ENCODE peak calls at places on chromosome 5, in four cellular contexts. One of them, this sample, is unnamed.

GRCh38 chr5:83987513-83988292 is 267.0 kb upstream of the HAPLN1 start:
- DNase-seq in GM12892: no peak
- DNase-seq in brain microvascular endothelial cell: no peak
- DNase-seq in upper lobe of right lung: no peak
- DNase-seq in this sample: no peak

GRCh38 chr5:132006331-132007120 is 4.9 kb downstream of the ACSL6 start:
- DNase-seq in GM12892: no peak
- DNase-seq in upper lobe of right lung: peak; percentile 1
- DNase-seq in brain microvascular endothelial cell: no peak
- DNase-seq in this sample: no peak

GRCh38 chr5:128082551-128083032 is 974 bp upstream of the SLC12A2 start:
- DNase-seq in brain microvascular endothelial cell: no peak
- DNase-seq in GM12892: no peak
- DNase-seq in upper lobe of right lung: no peak
- DNase-seq in this sample: peak; percentile 60

GRCh38 chr5:180343110-180343845 is 9.9 kb downstream of the GFPT2 start:
- DNase-seq in brain microvascular endothelial cell: peak; percentile 73
- DNase-seq in GM12892: no peak
- DNase-seq in upper lobe of right lung: no peak
- DNase-seq in this sample: no peak

GRCh38 chr5:139651502-139651862 is 3.3 kb downstream of the CXXC5 start:
- DNase-seq in brain microvascular endothelial cell: no peak
- DNase-seq in GM12892: no peak
- DNase-seq in upper lobe of right lung: no peak
- DNase-seq in this sample: peak; percentile 54

GRCh38 chr5:172540099-172540870 is 86.0 kb upstream of the SH3PXD2B start:
- DNase-seq in GM12892: no peak
- DNase-seq in upper lobe of right lung: peak; percentile 15
- DNase-seq in brain microvascular endothelial cell: no peak
- DNase-seq in this sample: no peak

GRCh38 chr5:132754111-132754510 is 6.9 kb downstream of the CCNI2 start:
- DNase-seq in brain microvascular endothelial cell: no peak
- DNase-seq in upper lobe of right lung: no peak
- DNase-seq in GM12892: no peak
- DNase-seq in this sample: no peak

GRCh38 chr5:153883829-153884228 is 154.9 kb downstream of the FAM114A2 start:
- DNase-seq in upper lobe of right lung: no peak
- DNase-seq in brain microvascular endothelial cell: peak; percentile 51
- DNase-seq in GM12892: no peak
- DNase-seq in this sample: no peak

GRCh38 chr5:123344819-123345426 is 78.3 kb downstream of the CEP120 start:
- DNase-seq in brain microvascular endothelial cell: peak; percentile 31
- DNase-seq in upper lobe of right lung: no peak
- DNase-seq in GM12892: no peak
- DNase-seq in this sample: no peak

GRCh38 chr5:75414241-75414640 is 77.2 kb downstream of the HMGCR start:
- DNase-seq in GM12892: no peak
- DNase-seq in upper lobe of right lung: no peak
- DNase-seq in brain microvascular endothelial cell: no peak
- DNase-seq in this sample: no peak

GRCh38 chr5:10503997-10504761 is 59.7 kb upstream of the ANKRD33B start:
- DNase-seq in GM12892: no peak
- DNase-seq in upper lobe of right lung: no peak
- DNase-seq in brain microvascular endothelial cell: no peak
- DNase-seq in this sample: no peak

GRCh38 chr5:175246242-175246891 is 197.6 kb downstream of the DRD1 start:
- DNase-seq in GM12892: no peak
- DNase-seq in brain microvascular endothelial cell: peak; percentile 96
- DNase-seq in upper lobe of right lung: no peak
- DNase-seq in this sample: no peak

GRCh38 chr5:87020099-87020934 is 247.4 kb upstream of the RASA1 start:
- DNase-seq in upper lobe of right lung: no peak
- DNase-seq in GM12892: peak; percentile 23
- DNase-seq in brain microvascular endothelial cell: no peak
- DNase-seq in this sample: no peak

GRCh38 chr5:90293931-90294330 is 115.6 kb downstream of the CETN3 start:
- DNase-seq in upper lobe of right lung: no peak
- DNase-seq in GM12892: no peak
- DNase-seq in brain microvascular endothelial cell: peak; percentile 89
- DNase-seq in this sample: no peak

GRCh38 chr5:157076558-157076957 is 17.6 kb upstream of the HAVCR1 start:
- DNase-seq in upper lobe of right lung: no peak
- DNase-seq in brain microvascular endothelial cell: peak; percentile 29
- DNase-seq in GM12892: no peak
- DNase-seq in this sample: no peak